ENCODE peak calls at places on chromosomes 7 and 10, in four cellular contexts. L is activated naive CD4-positive, alpha-beta T cell treated with anti-CD3 and anti-CD28 coated beads for 36 hours; O is Daoy; P is putamen. D is an unnamed sample.

GRCh38 chr7:82156168-82156567 is 287.4 kb downstream of the CACNA2D1 start:
- DNase-seq in P (no peak), O (no peak), L (no peak), D (no peak)

GRCh38 chr10:12540341-12540781 is 191.0 kb downstream of the CAMK1D start:
- DNase-seq in O (peak), L (no peak), P (no peak), D (no peak)

GRCh38 chr7:40646717-40647116 is 511.9 kb downstream of the SUGCT start:
- DNase-seq in O (no peak), L (no peak), P (no peak), D (no peak)

GRCh38 chr10:25747038-25747437 is 187.0 kb upstream of the MYO3A start:
- DNase-seq in L (no peak), P (no peak), O (peak), D (no peak)

GRCh38 chr10:50928190-50928552 is 42.7 kb upstream of the A1CF start:
- DNase-seq in P (no peak), O (no peak), L (no peak), D (no peak)

GRCh38 chr7:141158562-141158961 is 84.7 kb downstream of the TMEM178B start:
- DNase-seq in L (no peak), O (peak), P (no peak), D (no peak)

GRCh38 chr7:90276033-90276728 is 31.2 kb downstream of the CFAP69 start:
- DNase-seq in L (no peak), P (no peak), O (no peak), D (no peak)

GRCh38 chr10:15737635-15738034 is 17.9 kb upstream of the ITGA8 start:
- DNase-seq in P (no peak), L (no peak), O (no peak), D (no peak)

GRCh38 chr7:33262476-33262875 is 133.1 kb downstream of the BBS9 start:
- DNase-seq in P (no peak), L (no peak), O (peak), D (no peak)

GRCh38 chr10:33661580-33662269 is 327.3 kb upstream of the NRP1 start:
- DNase-seq in P (peak), O (peak), L (no peak), D (no peak)

GRCh38 chr10:22823109-22823508 is 104.7 kb upstream of the ARMC3 start:
- DNase-seq in O (peak), P (no peak), L (no peak), D (no peak)

GRCh38 chr7:111750878-111751277 is 188.6 kb upstream of the IMMP2L start:
- DNase-seq in L (no peak), O (no peak), P (no peak), D (no peak)

GRCh38 chr10:105148921-105149320 is 507.8 kb downstream of the SORCS3 start:
- DNase-seq in O (no peak), L (no peak), P (no peak), D (no peak)

GRCh38 chr7:47535033-47535703 is 46.7 kb downstream of the TNS3 start:
- DNase-seq in P (no peak), O (no peak), L (no peak), D (no peak)

GRCh38 chr10:74981831-74982633 is 129.4 kb upstream of the SAMD8 start:
- DNase-seq in O (no peak), L (no peak), P (no peak), D (no peak)

GRCh38 chr7:92740713-92741126 is 95.7 kb downstream of the CDK6 start:
- DNase-seq in L (no peak), P (no peak), O (peak), D (no peak)

GRCh38 chr10:50396491-50397311 is 145.4 kb upstream of the ASAH2 start:
- DNase-seq in P (no peak), O (no peak), L (peak), D (no peak)

GRCh38 chr7:24129597-24129996 is 154.4 kb upstream of the NPY start:
- DNase-seq in P (no peak), O (peak), L (no peak), D (no peak)

GRCh38 chr7:108109216-108109908 is 20.8 kb downstream of the LAMB4 start:
- DNase-seq in O (peak), L (peak), P (no peak), D (no peak)

GRCh38 chr10:101292194-101293006 is 61.6 kb upstream of the BTRC start:
- DNase-seq in L (peak), O (peak), P (peak), D (no peak)

GRCh38 chr10:15589109-15589508 is 130.6 kb downstream of the ITGA8 start:
- DNase-seq in L (no peak), P (no peak), O (no peak), D (no peak)

GRCh38 chr7:71829499-71829898 is 582.6 kb downstream of the CALN1 start:
- DNase-seq in P (no peak), L (no peak), O (no peak), D (no peak)

D was measured in DND-41.